ENCODE peak calls at places on chromosomes 11 and 22, in five cellular contexts. C, L, B, H and Y are unnamed samples.

GRCh38 chr11:75949023-75949672 is 134.1 kb downstream of the UVRAG start:
- DNase-seq in C (no peak), L (no peak), H (no peak), B (no peak), Y (no peak)

GRCh38 chr11:72760543-72761400 is 8.6 kb upstream of the ARAP1 start:
- DNase-seq in C (peak; percentile 77), L (no peak), H (no peak), B (no peak), Y (no peak)

GRCh38 chr22:43826142-43827093 is 14.3 kb upstream of the EFCAB6 start:
- DNase-seq in B (no peak), L (no peak), C (peak; percentile 54), H (no peak), Y (no peak)

GRCh38 chr22:50314455-50315288 is 7.2 kb upstream of the PLXNB2 start:
- DNase-seq in L (no peak), B (peak; percentile 39), C (no peak), H (no peak), Y (peak; percentile 81)

GRCh38 chr11:73197348-73197747 is 20.7 kb upstream of the P2RY2 start:
- DNase-seq in H (no peak), B (no peak), L (no peak), C (no peak), Y (no peak)

GRCh38 chr11:109864161-109864661 is 229.0 kb upstream of the ZC3H12C start:
- DNase-seq in L (no peak), B (no peak), H (no peak), C (peak; percentile 36), Y (no peak)

GRCh38 chr22:36155702-36156101 is 4.9 kb downstream of the APOL3 start:
- DNase-seq in B (no peak), C (no peak), H (no peak), L (no peak), Y (peak; percentile 82)

GRCh38 chr22:33476716-33477115 is 418.5 kb upstream of the SYN3 start:
- DNase-seq in H (no peak), B (no peak), C (no peak), L (no peak), Y (no peak)

GRCh38 chr22:20951151-20951931 is 15.7 kb upstream of the AIFM3 start:
- DNase-seq in L (no peak), H (no peak), C (no peak), B (no peak), Y (no peak)

GRCh38 chr11:115613986-115614625 is 109.9 kb upstream of the CADM1 start:
- DNase-seq in L (no peak), B (no peak), H (no peak), C (peak; percentile 30), Y (no peak)

GRCh38 chr11:115778928-115779650 is 274.9 kb upstream of the CADM1 start:
- DNase-seq in C (no peak), H (no peak), B (no peak), L (no peak), Y (no peak)

GRCh38 chr11:2180775-2181370 is 9.3 kb upstream of the TH start:
- DNase-seq in B (no peak), H (no peak), C (peak; percentile 82), L (no peak), Y (no peak)

GRCh38 chr11:134275534-134276395 is at the start of gene GLB1L3:
- DNase-seq in H (no peak), C (peak; percentile 31), L (peak; percentile 60), B (peak; percentile 45), Y (peak; percentile 46)

GRCh38 chr11:104033134-104033533 is 3.3 kb upstream of the DDI1 start:
- DNase-seq in L (no peak), H (no peak), C (peak; percentile 75), B (no peak), Y (no peak)

GRCh38 chr11:125777309-125777708 is 1.3 kb downstream of the PATE2 start:
- DNase-seq in L (no peak), B (no peak), H (no peak), C (peak; percentile 80), Y (no peak)

GRCh38 chr11:126172596-126173038 is 38.8 kb downstream of the RPUSD4 start:
- DNase-seq in L (no peak), H (no peak), B (no peak), C (no peak), Y (no peak)

GRCh38 chr11:111001986-111002616 is 243.4 kb upstream of the POU2AF2 start:
- DNase-seq in L (no peak), C (peak; percentile 71), B (no peak), H (no peak), Y (no peak)

GRCh38 chr11:6747097-6747662 is 24.6 kb downstream of the OR2AG2 start:
- DNase-seq in B (no peak), H (no peak), C (no peak), L (no peak), Y (no peak)